ENCODE peak calls at places on chromosome 2, in six cellular contexts. One of them, this sample, is unnamed.

GRCh38 chr2:168047291-168047690 is 200.1 kb downstream of the STK39 start:
- DNase-seq in CD4-positive, CD25-positive, alpha-beta regulatory T cell: no peak
- DNase-seq in body of pancreas: no peak
- DNase-seq in activated CD4-positive, alpha-beta T cell treated with anti-CD3 and anti-CD28 coated beads for 48 hours: no peak
- DNase-seq in small intestine: no peak
- DNase-seq in right cardiac atrium: no peak
- DNase-seq in this sample: no peak

GRCh38 chr2:86017901-86018896 is 87.5 kb downstream of the POLR1A start:
- DNase-seq in CD4-positive, CD25-positive, alpha-beta regulatory T cell: no peak
- DNase-seq in body of pancreas: peak; percentile 92
- DNase-seq in activated CD4-positive, alpha-beta T cell treated with anti-CD3 and anti-CD28 coated beads for 48 hours: no peak
- DNase-seq in small intestine: no peak
- DNase-seq in right cardiac atrium: peak; percentile 67
- DNase-seq in this sample: no peak

GRCh38 chr2:173134703-173135102 is 59.1 kb downstream of the MAP3K20 start:
- DNase-seq in CD4-positive, CD25-positive, alpha-beta regulatory T cell: peak; percentile 29
- DNase-seq in body of pancreas: peak; percentile 25
- DNase-seq in activated CD4-positive, alpha-beta T cell treated with anti-CD3 and anti-CD28 coated beads for 48 hours: peak; percentile 18
- DNase-seq in small intestine: no peak
- DNase-seq in right cardiac atrium: no peak
- DNase-seq in this sample: no peak

GRCh38 chr2:233087725-233088124 is 27.6 kb downstream of the INPP5D start:
- DNase-seq in CD4-positive, CD25-positive, alpha-beta regulatory T cell: no peak
- DNase-seq in body of pancreas: no peak
- DNase-seq in activated CD4-positive, alpha-beta T cell treated with anti-CD3 and anti-CD28 coated beads for 48 hours: no peak
- DNase-seq in small intestine: no peak
- DNase-seq in right cardiac atrium: no peak
- DNase-seq in this sample: no peak

GRCh38 chr2:112728384-112729175 is 7.8 kb downstream of the NT5DC4 start:
- DNase-seq in CD4-positive, CD25-positive, alpha-beta regulatory T cell: no peak
- DNase-seq in body of pancreas: no peak
- DNase-seq in activated CD4-positive, alpha-beta T cell treated with anti-CD3 and anti-CD28 coated beads for 48 hours: no peak
- DNase-seq in small intestine: no peak
- DNase-seq in right cardiac atrium: no peak
- DNase-seq in this sample: peak; percentile 35

GRCh38 chr2:168798076-168798887 is 4.2 kb upstream of the NOSTRIN start:
- DNase-seq in CD4-positive, CD25-positive, alpha-beta regulatory T cell: no peak
- DNase-seq in body of pancreas: no peak
- DNase-seq in activated CD4-positive, alpha-beta T cell treated with anti-CD3 and anti-CD28 coated beads for 48 hours: no peak
- DNase-seq in small intestine: peak; percentile 64
- DNase-seq in right cardiac atrium: peak; percentile 50
- DNase-seq in this sample: no peak

GRCh38 chr2:38274286-38275276 is 102.5 kb downstream of the ATL2 start:
- DNase-seq in CD4-positive, CD25-positive, alpha-beta regulatory T cell: peak; percentile 76
- DNase-seq in body of pancreas: peak; percentile 52
- DNase-seq in activated CD4-positive, alpha-beta T cell treated with anti-CD3 and anti-CD28 coated beads for 48 hours: peak; percentile 25
- DNase-seq in small intestine: peak; percentile 33
- DNase-seq in right cardiac atrium: no peak
- DNase-seq in this sample: peak; percentile 57

GRCh38 chr2:56587456-56587855 is 403.7 kb downstream of the CCDC85A start:
- DNase-seq in CD4-positive, CD25-positive, alpha-beta regulatory T cell: no peak
- DNase-seq in body of pancreas: no peak
- DNase-seq in activated CD4-positive, alpha-beta T cell treated with anti-CD3 and anti-CD28 coated beads for 48 hours: no peak
- DNase-seq in small intestine: no peak
- DNase-seq in right cardiac atrium: no peak
- DNase-seq in this sample: no peak

GRCh38 chr2:204881519-204882111 is 336.3 kb downstream of the PARD3B start:
- DNase-seq in CD4-positive, CD25-positive, alpha-beta regulatory T cell: peak; percentile 93
- DNase-seq in body of pancreas: no peak
- DNase-seq in activated CD4-positive, alpha-beta T cell treated with anti-CD3 and anti-CD28 coated beads for 48 hours: no peak
- DNase-seq in small intestine: no peak
- DNase-seq in right cardiac atrium: no peak
- DNase-seq in this sample: no peak

GRCh38 chr2:64204006-64204632 is 59.9 kb upstream of the PELI1 start:
- DNase-seq in CD4-positive, CD25-positive, alpha-beta regulatory T cell: peak; percentile 42
- DNase-seq in body of pancreas: peak; percentile 51
- DNase-seq in activated CD4-positive, alpha-beta T cell treated with anti-CD3 and anti-CD28 coated beads for 48 hours: peak; percentile 42
- DNase-seq in small intestine: no peak
- DNase-seq in right cardiac atrium: peak; percentile 68
- DNase-seq in this sample: no peak

GRCh38 chr2:162257416-162257815 is 14.2 kb upstream of the FAP start:
- DNase-seq in CD4-positive, CD25-positive, alpha-beta regulatory T cell: no peak
- DNase-seq in body of pancreas: no peak
- DNase-seq in activated CD4-positive, alpha-beta T cell treated with anti-CD3 and anti-CD28 coated beads for 48 hours: no peak
- DNase-seq in small intestine: no peak
- DNase-seq in right cardiac atrium: no peak
- DNase-seq in this sample: no peak

This sample was measured in NCI-H1105.